ENCODE peak calls at places on chromosomes 2 and 18, in nine cellular contexts. F is GM23248, J is GM23338, Y is PC-3, T is SK-N-SH, G is neural progenitor cell, A is hepatocyte, N is HCT116, W is MM.1S. H is an unnamed sample. For H3K4me1, the result is how much of the 10 kb centered on the place peaks cover.

GRCh38 chr2:227164745-227165350 is 424 bp downstream of the COL4A3 start:
- DNase-seq in N (no peak), F (peak), Y (peak), T (peak), J (peak), A (peak), G (peak), W (peak), H (peak)

GRCh38 chr2:172285010-172285621 is 142.3 kb upstream of the ITGA6 start:
- DNase-seq in T (no peak), Y (peak), F (peak), A (no peak), G (peak), W (no peak), N (no peak), J (peak), H (no peak)

GRCh38 chr2:32271063-32271462 is 6.4 kb upstream of the NLRC4 start:
- DNase-seq in F (no peak), T (no peak), J (no peak), N (no peak), Y (no peak), W (no peak), G (no peak), A (no peak), H (no peak)

GRCh38 chr2:226652388-226652787 is 147.2 kb downstream of the IRS1 start:
- DNase-seq in J (no peak), N (peak), F (peak), G (no peak), T (no peak), A (no peak), W (no peak), Y (peak), H (no peak)

GRCh38 chr2:129903586-129904425 is 75.7 kb upstream of the RAB6C start:
- DNase-seq in F (no peak), Y (no peak), N (no peak), T (peak), W (no peak), G (peak), A (no peak), J (peak), H (peak)

GRCh38 chr2:68907232-68907922 is 36.2 kb upstream of the BMP10 start:
- DNase-seq in A (no peak), Y (peak), J (no peak), N (no peak), G (no peak), W (no peak), T (no peak), F (no peak), H (no peak)

GRCh38 chr2:31333527-31334183 is 80.9 kb downstream of the XDH start:
- DNase-seq in F (peak), J (peak), N (peak), A (peak), T (peak), Y (peak), W (peak), G (peak), H (peak)

GRCh38 chr2:67340118-67341011 is 56.8 kb upstream of the ETAA1 start:
- DNase-seq in Y (no peak), F (peak), G (no peak), W (no peak), N (no peak), T (no peak), A (no peak), J (peak), H (no peak)

GRCh38 chr2:95314964-95315611 is 17.9 kb downstream of the KCNIP3 start:
- DNase-seq in F (peak), W (peak), J (peak), Y (peak), T (peak), A (peak), N (peak), G (peak), H (peak)

GRCh38 chr18:49364821-49365220 is 95.6 kb downstream of the DYM start:
- DNase-seq in G (no peak), N (no peak), A (no peak), W (no peak), Y (no peak), J (no peak), T (no peak), F (no peak), H (no peak)
- H3K4me1 ChIP-seq in G (under half), N (under half), A (under half), W (under half), Y (under half), J (under half), T (under half), F (under half), H (under half)

GRCh38 chr2:46323671-46324207 is 26.5 kb downstream of the EPAS1 start:
- DNase-seq in T (no peak), W (no peak), N (no peak), J (no peak), Y (no peak), G (no peak), F (peak), A (no peak), H (no peak)

GRCh38 chr2:46318579-46319460 is 21.6 kb downstream of the EPAS1 start:
- DNase-seq in N (no peak), F (no peak), T (no peak), W (no peak), J (no peak), G (no peak), A (no peak), Y (peak), H (no peak)

GRCh38 chr2:46317092-46317486 is 19.9 kb downstream of the EPAS1 start:
- DNase-seq in A (no peak), F (no peak), J (no peak), Y (no peak), T (no peak), N (no peak), G (no peak), W (no peak), H (no peak)

GRCh38 chr2:46320141-46320567 is 22.9 kb downstream of the EPAS1 start:
- DNase-seq in G (no peak), A (no peak), J (no peak), W (no peak), Y (no peak), N (no peak), T (peak), F (peak), H (no peak)

GRCh38 chr2:46319711-46320110 is 22.5 kb downstream of the EPAS1 start:
- DNase-seq in G (no peak), Y (no peak), T (no peak), N (no peak), A (no peak), W (no peak), F (no peak), J (no peak), H (no peak)
- TF ChIP-seq EZH2phosphoT487 in G (no peak), Y (no peak), T (no peak), N (no peak), A (no peak), W (no peak), F (no peak), J (no peak), H (no peak)

GRCh38 chr2:47079515-47080412 is 75.3 kb downstream of the STPG4 start:
- DNase-seq in F (peak), N (no peak), T (peak), W (no peak), J (no peak), G (no peak), Y (no peak), A (no peak), H (no peak)
- H3K4me1 ChIP-seq in F (under half), N (half or more), T (half or more), W (under half), J (under half), G (under half), Y (under half), A (under half), H (under half)

GRCh38 chr18:36535202-36535935 is 237.9 kb downstream of the FHOD3 start:
- DNase-seq in T (no peak), J (no peak), W (no peak), F (no peak), G (no peak), N (no peak), Y (no peak), A (no peak), H (no peak)
- TF ChIP-seq EZH2phosphoT487 in T (no peak), J (no peak), W (no peak), F (no peak), G (no peak), N (no peak), Y (no peak), A (no peak), H (no peak)

DNA sequence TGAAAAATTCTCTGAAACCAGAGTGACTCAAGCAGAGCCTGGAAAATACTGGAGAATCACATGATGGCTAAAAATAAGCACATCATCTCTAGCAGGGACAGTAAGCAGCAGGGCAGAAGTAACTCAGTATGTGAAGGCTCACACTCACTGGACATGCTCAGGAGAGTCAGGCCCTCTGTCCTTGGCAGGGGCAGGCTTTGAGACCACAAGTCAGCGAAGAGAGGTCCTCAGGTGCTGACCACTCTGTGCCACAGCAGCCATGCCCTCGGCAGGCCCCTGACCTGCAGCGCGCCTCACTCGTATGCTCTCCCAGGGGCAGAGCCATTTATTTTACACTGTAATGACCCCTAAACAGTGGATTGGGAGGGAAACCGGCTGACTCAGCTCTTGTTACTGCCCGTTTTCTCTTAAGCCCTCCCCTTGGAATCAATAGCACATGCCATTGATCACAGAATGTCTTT is 76.8 kb downstream of the MAPRE2 start:
- DNase-seq in J (no peak), G (peak), W (no peak), T (no peak), Y (no peak), F (peak), A (no peak), N (no peak), H (no peak)
- H3K4me1 ChIP-seq in J (under half), G (under half), W (under half), T (under half), Y (under half), F (under half), A (under half), N (under half), H (under half)

GRCh38 chr2:144995482-144995881 is 475.6 kb upstream of the ZEB2 start:
- DNase-seq in Y (no peak), T (no peak), W (no peak), N (no peak), J (no peak), G (no peak), F (peak), A (no peak), H (no peak)

GRCh38 chr2:144999040-144999875 is 479.3 kb upstream of the ZEB2 start:
- DNase-seq in A (no peak), N (no peak), Y (no peak), J (no peak), T (no peak), W (peak), G (no peak), F (no peak), H (peak)

GRCh38 chr2:145000376-145000775 is 480.5 kb upstream of the ZEB2 start:
- DNase-seq in F (no peak), G (no peak), J (no peak), T (no peak), A (no peak), Y (no peak), N (no peak), W (no peak), H (no peak)

GRCh38 chr2:144998435-144998834 is 478.5 kb upstream of the ZEB2 start:
- DNase-seq in F (no peak), Y (no peak), N (no peak), T (no peak), W (no peak), J (no peak), G (no peak), A (no peak), H (no peak)

GRCh38 chr2:144996225-144996795 is 476.4 kb upstream of the ZEB2 start:
- DNase-seq in W (no peak), F (peak), A (no peak), G (no peak), T (no peak), N (no peak), J (no peak), Y (peak), H (no peak)
- TF ChIP-seq EZH2phosphoT487 in W (no peak), F (no peak), A (no peak), G (no peak), T (no peak), N (no peak), J (no peak), Y (no peak), H (no peak)

GRCh38 chr2:24517247-24517646 is 26.2 kb downstream of the NCOA1 start:
- DNase-seq in Y (no peak), W (no peak), A (peak), G (no peak), J (no peak), N (no peak), F (no peak), T (no peak), H (no peak)
- H3K4me1 ChIP-seq in Y (under half), W (under half), A (under half), G (under half), J (under half), N (under half), F (under half), T (under half), H (under half)

H was measured in OCI-LY7.